ENCODE peak calls at places on chromosomes 12 and 14, in five cellular contexts. H is ACHN, P is NCI-H510A, Y is adipocyte, M is HL-60. Z is an unnamed sample.

GRCh38 chr14:22653012-22653621 is 9.0 kb upstream of the OR6J1 start:
- DNase-seq in H (peak), P (peak), Y (peak), M (peak), Z (peak)

GRCh38 chr14:89720076-89720687 is 234.3 kb downstream of the EFCAB11 start:
- DNase-seq in H (no peak), P (no peak), Y (no peak), M (peak), Z (peak)

GRCh38 chr12:109989380-109989779 is 6.8 kb downstream of the GIT2 start:
- DNase-seq in H (no peak), P (no peak), Y (no peak), M (no peak), Z (no peak)

GRCh38 chr12:6752181-6752930 is 585 bp downstream of the MLF2 start:
- DNase-seq in H (peak), P (no peak), Y (peak), M (no peak), Z (peak)

GRCh38 chr12:38154096-38155019 is 162.2 kb upstream of the ALG10B start:
- DNase-seq in H (no peak), P (no peak), Y (no peak), M (no peak), Z (no peak)

GRCh38 chr12:122197612-122197966 is 5.9 kb upstream of the B3GNT4 start:
- DNase-seq in H (no peak), P (no peak), Y (no peak), M (no peak), Z (no peak)

GRCh38 chr12:24709201-24709600 is 239.7 kb downstream of the BCAT1 start:
- DNase-seq in H (no peak), P (no peak), Y (peak), M (no peak), Z (no peak)

GRCh38 chr12:124852329-124852831 is 11.3 kb downstream of the SCARB1 start:
- DNase-seq in H (no peak), P (no peak), Y (peak), M (peak), Z (peak)

GRCh38 chr14:69135133-69135532 is 17.8 kb downstream of the DCAF5 start:
- DNase-seq in H (no peak), P (no peak), Y (no peak), M (no peak), Z (no peak)

GRCh38 chr14:100470523-100470897 is 116.7 kb downstream of the BEGAIN start:
- DNase-seq in H (no peak), P (no peak), Y (no peak), M (no peak), Z (no peak)

GRCh38 chr14:43019826-43020225 is 1413.2 kb downstream of the LRFN5 start:
- DNase-seq in H (no peak), P (no peak), Y (no peak), M (no peak), Z (no peak)

GRCh38 chr14:55117816-55118441 is 11.1 kb upstream of the LGALS3 start:
- DNase-seq in H (no peak), P (no peak), Y (no peak), M (peak), Z (peak)

GRCh38 chr14:92644166-92644565 is 104.3 kb downstream of the LGMN start:
- DNase-seq in H (no peak), P (no peak), Y (no peak), M (no peak), Z (no peak)

GRCh38 chr12:98743362-98743953 is 98.4 kb downstream of the APAF1 start:
- DNase-seq in H (peak), P (no peak), Y (no peak), M (peak), Z (no peak)

GRCh38 chr14:32430326-32430725 is 101.2 kb downstream of the AKAP6 start:
- DNase-seq in H (no peak), P (no peak), Y (peak), M (no peak), Z (no peak)

GRCh38 chr12:111024205-111024794 is 103.9 kb upstream of the MYL2 start:
- DNase-seq in H (peak), P (no peak), Y (peak), M (peak), Z (no peak)

GRCh38 chr14:61542848-61543790 is 152.2 kb upstream of the HIF1A start:
- DNase-seq in H (no peak), P (no peak), Y (no peak), M (no peak), Z (no peak)

GRCh38 chr14:105863296-105864108 is 337.1 kb downstream of the TMEM121 start:
- DNase-seq in H (no peak), P (no peak), Y (no peak), M (no peak), Z (peak)

GRCh38 chr12:87836190-87836589 is 193.0 kb downstream of the C12orf50 start:
- DNase-seq in H (no peak), P (no peak), Y (peak), M (no peak), Z (no peak)

GRCh38 chr12:95208678-95209077 is 8.6 kb downstream of the FGD6 start:
- DNase-seq in H (no peak), P (peak), Y (no peak), M (no peak), Z (no peak)

GRCh38 chr12:10771132-10771733 is 31.2 kb downstream of the TAS2R7 start:
- DNase-seq in H (peak), P (no peak), Y (peak), M (no peak), Z (no peak)

GRCh38 chr12:82981150-82981549 is 294.4 kb downstream of the TMTC2 start:
- DNase-seq in H (no peak), P (no peak), Y (peak), M (no peak), Z (no peak)

GRCh38 chr14:100824946-100825690 is 800 bp upstream of the MEG3 start:
- DNase-seq in H (no peak), P (no peak), Y (peak), M (no peak), Z (no peak)

GRCh38 chr14:53043107-53043704 is 92.4 kb upstream of the FERMT2 start:
- DNase-seq in H (no peak), P (no peak), Y (no peak), M (no peak), Z (no peak)

Z was measured in CD14-positive monocyte.